ENCODE peak calls at places on chromosomes 7 and 10, in ten cellular contexts. E is activated T-cell treated with anti-CD3 and anti-CD28 coated beads for 1 hour; K is hepatic stellate cell; B is posterior cingulate gyrus; S is aorta; V is spleen; O is CD4-positive, CD25-positive, alpha-beta regulatory T cell; R is nephron progenitor cell; F is astrocyte of the cerebellum; P is stomach. H is an unnamed sample.

GRCh38 chr10:118800920-118801319 is 46.1 kb upstream of the CACUL1 start:
- DNase-seq in E (no peak), K (no peak), B (no peak), S (no peak), V (peak; percentile 51), O (no peak), R (no peak), F (no peak), P (peak; percentile 34), H (no peak)

GRCh38 chr7:22765609-22766008 is 38.6 kb downstream of the IL6 start:
- DNase-seq in E (no peak), K (no peak), B (no peak), S (no peak), V (no peak), O (no peak), R (no peak), F (no peak), P (no peak), H (no peak)

GRCh38 chr7:119175916-119176627 is 951.6 kb downstream of the ANKRD7 start:
- DNase-seq in E (no peak), K (peak; percentile 5), B (no peak), S (no peak), V (no peak), O (no peak), R (peak; percentile 64), F (peak; percentile 54), P (peak; percentile 31), H (peak; percentile 69)

GRCh38 chr10:109969907-109970306 is 37.9 kb upstream of the ADD3 start:
- DNase-seq in E (no peak), K (no peak), B (no peak), S (no peak), V (no peak), O (no peak), R (no peak), F (no peak), P (no peak), H (no peak)

GRCh38 chr7:48009257-48009656 is 19.6 kb downstream of the SUN3 start:
- DNase-seq in E (no peak), K (no peak), B (no peak), S (no peak), V (no peak), O (no peak), R (no peak), F (no peak), P (no peak), H (no peak)

GRCh38 chr10:45294681-45295080 is 20.7 kb downstream of the OR13A1 start:
- DNase-seq in E (no peak), K (no peak), B (no peak), S (no peak), V (no peak), O (no peak), R (no peak), F (no peak), P (no peak), H (no peak)

GRCh38 chr10:86361134-86362128 is 5.2 kb downstream of the GRID1 start:
- DNase-seq in E (no peak), K (no peak), B (peak; percentile 67), S (peak; percentile 18), V (peak; percentile 48), O (no peak), R (no peak), F (no peak), P (no peak), H (peak; percentile 49)

GRCh38 chr10:12488626-12489025 is 139.3 kb downstream of the CAMK1D start:
- DNase-seq in E (no peak), K (no peak), B (no peak), S (no peak), V (peak; percentile 39), O (no peak), R (no peak), F (no peak), P (no peak), H (no peak)

GRCh38 chr10:103661951-103662405 is 168.5 kb downstream of the NEURL1 start:
- DNase-seq in E (no peak), K (peak; percentile 62), B (no peak), S (no peak), V (no peak), O (no peak), R (no peak), F (no peak), P (no peak), H (no peak)

GRCh38 chr7:44162179-44162578 is 21.0 kb upstream of the MYL7 start:
- DNase-seq in E (no peak), K (no peak), B (no peak), S (no peak), V (no peak), O (no peak), R (no peak), F (no peak), P (no peak), H (no peak)